ENCODE peak calls at places on chromosomes 12 and 14, in five cellular contexts. C is activated naive CD4-positive, alpha-beta T cell treated with anti-CD3 and anti-CD28 coated beads, Interleukin-2, amount 50 U/mL, for 16 hours; V is EL; N is erythroblast; B is heart left ventricle. E is an unnamed sample.

GRCh38 chr12:109577311-109577710 is 3.7 kb downstream of the MVK start:
- DNase-seq in C (no peak), B (no peak), V (no peak), N (no peak), E (no peak)

GRCh38 chr14:92709340-92710000 is 39.0 kb downstream of the LGMN start:
- DNase-seq in B (no peak), N (no peak), C (no peak), V (no peak), E (no peak)

GRCh38 chr12:113439606-113440030 is 17.4 kb downstream of the SDSL start:
- DNase-seq in N (peak; percentile 42), B (no peak), V (peak; percentile 37), C (no peak), E (no peak)

GRCh38 chr14:100880271-100881101 is 23.0 kb downstream of the RTL1 start:
- DNase-seq in V (no peak), C (no peak), B (no peak), N (no peak), E (no peak)

GRCh38 chr14:72948481-72949138 is 22.3 kb downstream of the DCAF4 start:
- DNase-seq in V (peak; percentile 67), C (peak; percentile 68), N (peak; percentile 82), B (peak; percentile 32), E (peak; percentile 73)

GRCh38 chr12:83317641-83318040 is 630.9 kb downstream of the TMTC2 start:
- DNase-seq in V (no peak), B (no peak), N (no peak), C (no peak), E (no peak)

GRCh38 chr12:69570545-69571399 is 14.5 kb upstream of the CCT2 start:
- DNase-seq in N (peak; percentile 84), V (peak; percentile 70), C (peak; percentile 58), B (peak; percentile 18), E (no peak)

GRCh38 chr14:103068351-103069073 is 11.2 kb upstream of the CDC42BPB start:
- DNase-seq in B (no peak), N (no peak), V (no peak), C (no peak), E (no peak)

GRCh38 chr14:98736701-98737338 is 535.2 kb downstream of the BCL11B start:
- DNase-seq in B (no peak), N (no peak), C (no peak), V (no peak), E (no peak)

GRCh38 chr12:110530511-110530910 is 28.4 kb downstream of the RAD9B start:
- DNase-seq in N (no peak), C (no peak), B (no peak), V (no peak), E (no peak)

GRCh38 chr14:104382361-104383087 is 197.0 kb upstream of the C14orf180 start:
- DNase-seq in B (no peak), C (peak; percentile 5), V (no peak), N (no peak), E (peak; percentile 17)

GRCh38 chr12:58346032-58346632 is 404.8 kb downstream of the ATP23 start:
- DNase-seq in V (peak; percentile 63), N (peak; percentile 55), B (no peak), C (no peak), E (no peak)

GRCh38 chr12:34626363-34627157 is 604.3 kb downstream of the ALG10 start:
- DNase-seq in V (no peak), C (no peak), N (no peak), B (no peak), E (no peak)

GRCh38 chr14:25090716-25091454 is 40.9 kb upstream of the STXBP6 start:
- DNase-seq in V (peak; percentile 77), N (no peak), B (no peak), C (no peak), E (no peak)

E was measured in activated naive CD8-positive, alpha-beta T cell treated with anti-CD3 and anti-CD28 coated beads, Interleukin-2, amount 10 ng/mL, durations not matched to agents 7 days and 5 days.